ENCODE peak calls at places on chromosome 4, in eight cellular contexts. N is AG10803, A is H1, V is lung, W is fibroblast of lung, L is right atrium auricular region, Z is esophagus squamous epithelium, D is HepG2. E is an unnamed sample.

GRCh38 chr4:129929052-129929451 is 833.1 kb downstream of the C4orf33 start:
- DNase-seq in V (no peak), D (no peak), W (no peak), A (no peak), L (no peak), N (no peak), Z (no peak), E (peak)

GRCh38 chr4:8831221-8832129 is 40.2 kb downstream of the HMX1 start:
- DNase-seq in D (no peak), V (no peak), Z (no peak), A (no peak), N (no peak), W (no peak), L (peak), E (no peak)

GRCh38 chr4:6472008-6472386 is 417 bp downstream of the PPP2R2C start:
- DNase-seq in A (peak), W (no peak), N (no peak), L (peak), D (no peak), Z (no peak), V (no peak), E (peak)

GRCh38 chr4:126899382-126899801 is 733.4 kb upstream of the INTU start:
- DNase-seq in V (no peak), Z (no peak), N (peak), A (no peak), D (no peak), L (no peak), W (peak), E (peak)

GRCh38 chr4:161577604-161578301 is 586.0 kb downstream of the FSTL5 start:
- DNase-seq in D (no peak), W (peak), V (no peak), Z (no peak), A (no peak), N (peak), L (no peak), E (peak)

GRCh38 chr4:156413411-156413985 is 459.8 kb upstream of the CTSO start:
- DNase-seq in L (no peak), Z (no peak), A (no peak), N (no peak), W (peak), D (no peak), V (no peak), E (no peak)

GRCh38 chr4:8390604-8391003 is 49.9 kb downstream of the ACOX3 start:
- DNase-seq in L (no peak), N (no peak), A (no peak), D (no peak), Z (no peak), V (no peak), W (no peak), E (no peak)

GRCh38 chr4:11525085-11525484 is 96.4 kb upstream of the HS3ST1 start:
- DNase-seq in W (no peak), D (no peak), A (no peak), Z (no peak), V (no peak), L (no peak), N (no peak), E (no peak)

GRCh38 chr4:165299399-165300060 is 27.9 kb upstream of the MSMO1 start:
- DNase-seq in W (no peak), V (no peak), A (no peak), L (no peak), Z (no peak), N (no peak), D (no peak), E (no peak)

GRCh38 chr4:187908079-187908501 is 87.5 kb upstream of the ZFP42 start:
- DNase-seq in D (no peak), V (no peak), L (no peak), Z (no peak), W (peak), N (peak), A (no peak), E (peak)

GRCh38 chr4:47718691-47719090 is 119.2 kb downstream of the CORIN start:
- DNase-seq in V (no peak), W (no peak), N (no peak), L (no peak), A (no peak), Z (no peak), D (no peak), E (no peak)

GRCh38 chr4:65170768-65171514 is 499.3 kb downstream of the EPHA5 start:
- DNase-seq in N (no peak), A (no peak), Z (no peak), W (no peak), V (no peak), L (no peak), D (no peak), E (peak)

GRCh38 chr4:154004859-154005520 is 216.1 kb upstream of the SFRP2 start:
- DNase-seq in N (peak), L (no peak), W (peak), Z (no peak), D (no peak), A (no peak), V (no peak), E (peak)

GRCh38 chr4:159042097-159042605 is 60.7 kb upstream of the RAPGEF2 start:
- DNase-seq in L (no peak), A (no peak), W (no peak), N (no peak), Z (no peak), D (no peak), V (peak), E (no peak)

GRCh38 chr4:6957994-6958393 is 48.4 kb downstream of the TBC1D14 start:
- DNase-seq in L (no peak), N (no peak), V (no peak), Z (no peak), A (peak), W (no peak), D (no peak), E (no peak)

GRCh38 chr4:7938513-7939376 is 916 bp downstream of the AFAP1 start:
- DNase-seq in L (peak), D (no peak), V (no peak), N (peak), W (peak), A (no peak), Z (no peak), E (peak)

GRCh38 chr4:158993895-158994294 is 109.0 kb upstream of the RAPGEF2 start:
- DNase-seq in A (no peak), L (no peak), W (no peak), N (no peak), D (no peak), Z (no peak), V (no peak), E (no peak)

GRCh38 chr4:41796545-41797210 is 48.2 kb upstream of the PHOX2B start:
- DNase-seq in Z (no peak), L (no peak), N (no peak), V (no peak), D (no peak), A (peak), W (no peak), E (no peak)

GRCh38 chr4:25813705-25814104 is 49.1 kb downstream of the SEL1L3 start:
- DNase-seq in L (no peak), D (peak), W (peak), V (peak), A (no peak), Z (no peak), N (peak), E (peak)

GRCh38 chr4:173538148-173538902 is 8.3 kb upstream of the HAND2 start:
- DNase-seq in W (no peak), L (no peak), A (peak), D (no peak), Z (no peak), V (no peak), N (peak), E (peak)

DNA sequence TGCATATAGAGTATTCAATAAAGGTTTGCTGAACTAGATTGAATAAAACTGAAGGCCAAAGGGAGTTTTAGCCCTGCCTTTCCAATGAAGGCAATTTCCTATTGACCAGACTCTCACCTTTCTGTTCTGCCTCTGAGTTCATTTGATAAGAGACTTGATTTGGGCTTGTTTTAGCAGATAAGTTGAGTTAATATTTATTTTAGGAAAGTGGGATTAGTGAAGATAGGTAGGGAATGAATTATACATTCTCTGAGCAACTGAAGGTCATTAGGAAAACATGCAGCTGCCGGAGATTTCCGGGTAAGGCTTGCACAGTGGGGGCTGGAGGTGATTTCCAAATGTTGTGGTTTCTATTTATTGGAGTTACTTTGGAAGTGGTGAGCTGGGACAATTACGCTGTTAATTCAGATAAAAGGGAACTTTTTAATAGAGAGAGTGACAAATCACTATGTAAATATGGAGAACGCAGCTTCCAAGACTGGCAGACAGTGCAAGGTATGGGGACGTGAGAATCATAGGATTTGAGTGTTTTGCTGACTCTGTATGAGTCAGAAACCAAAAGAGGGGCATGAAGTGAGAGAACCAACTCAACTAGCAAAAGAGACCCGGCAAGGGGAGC is 553.6 kb upstream of the BOD1L1 start:
- DNase-seq in Z (no peak), V (no peak), L (no peak), D (no peak), N (no peak), A (no peak), W (no peak), E (no peak)
- H3K4me3 ChIP-seq in Z (no peak), V (no peak), L (no peak), D (no peak), N (no peak), A (no peak), W (no peak), E (no peak)

GRCh38 chr4:137375111-137375850 is 157.0 kb downstream of the PCDH18 start:
- DNase-seq in L (no peak), Z (no peak), D (no peak), W (no peak), A (no peak), V (no peak), N (peak), E (peak)
- H3K4me3 ChIP-seq in L (no peak), Z (no peak), D (no peak), W (no peak), A (no peak), V (no peak), N (no peak), E (peak)

GRCh38 chr4:36242629-36243354 is 1.5 kb downstream of the ARAP2 start:
- DNase-seq in A (no peak), D (no peak), W (peak), Z (no peak), N (no peak), V (no peak), L (no peak), E (no peak)

GRCh38 chr4:36243355-36244256 is 708 bp downstream of the ARAP2 start:
- DNase-seq in A (peak), L (peak), N (no peak), W (peak), V (peak), Z (peak), D (no peak), E (peak)

GRCh38 chr4:36237366-36238353 is 6.7 kb downstream of the ARAP2 start:
- DNase-seq in A (no peak), W (no peak), Z (no peak), V (no peak), L (no peak), N (no peak), D (no peak), E (no peak)

GRCh38 chr4:36244257-36245084 is at the start of gene ARAP2:
- DNase-seq in A (peak), N (no peak), L (peak), D (no peak), W (peak), V (peak), Z (peak), E (peak)

GRCh38 chr4:36241771-36242170 is 2.5 kb downstream of the ARAP2 start:
- DNase-seq in Z (no peak), W (peak), N (no peak), D (no peak), L (no peak), A (no peak), V (no peak), E (no peak)
- H3K4me3 ChIP-seq in Z (peak), W (no peak), N (no peak), D (no peak), L (no peak), A (no peak), V (no peak), E (no peak)

GRCh38 chr4:176123710-176124407 is 58.2 kb downstream of the WDR17 start:
- DNase-seq in N (peak), A (no peak), L (no peak), W (peak), D (peak), Z (no peak), V (no peak), E (peak)
- H3K4me3 ChIP-seq in N (no peak), A (no peak), L (no peak), W (no peak), D (no peak), Z (no peak), V (no peak), E (no peak)

DNA sequence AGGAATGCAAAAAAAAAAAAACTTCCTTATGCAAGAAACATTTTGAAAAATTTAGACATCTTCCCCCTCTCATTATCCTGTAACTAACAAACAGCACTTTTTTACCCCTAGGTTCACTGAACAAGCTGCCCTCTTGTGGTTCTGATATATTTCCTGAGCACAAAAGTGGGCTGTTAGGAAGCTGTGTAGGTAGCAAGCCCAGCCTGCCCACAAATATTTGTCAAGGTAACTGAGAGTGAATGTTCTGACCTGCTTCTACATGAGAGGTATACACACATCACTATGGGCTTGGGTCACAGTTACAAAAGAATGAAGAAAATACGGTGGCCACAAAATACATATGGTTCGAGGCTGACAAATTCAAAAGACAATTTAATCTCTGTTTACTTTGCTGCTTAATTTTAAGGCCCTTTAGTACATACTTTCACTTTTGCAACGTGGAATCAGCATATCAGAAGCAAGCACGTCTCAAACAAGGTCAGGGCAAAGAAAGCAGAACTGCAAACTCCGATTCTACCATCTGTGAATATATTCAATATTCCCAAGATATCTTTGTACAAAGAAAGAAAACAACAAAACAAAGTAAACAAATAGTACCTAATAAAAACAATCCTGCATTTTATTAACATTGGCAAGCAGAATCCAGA is 78.6 kb downstream of the RBM47 start:
- DNase-seq in N (peak), D (peak), Z (no peak), W (peak), A (no peak), V (peak), L (no peak), E (peak)
- H3K4me3 ChIP-seq in N (peak), D (peak), Z (peak), W (peak), A (no peak), V (no peak), L (no peak), E (peak)

DNA sequence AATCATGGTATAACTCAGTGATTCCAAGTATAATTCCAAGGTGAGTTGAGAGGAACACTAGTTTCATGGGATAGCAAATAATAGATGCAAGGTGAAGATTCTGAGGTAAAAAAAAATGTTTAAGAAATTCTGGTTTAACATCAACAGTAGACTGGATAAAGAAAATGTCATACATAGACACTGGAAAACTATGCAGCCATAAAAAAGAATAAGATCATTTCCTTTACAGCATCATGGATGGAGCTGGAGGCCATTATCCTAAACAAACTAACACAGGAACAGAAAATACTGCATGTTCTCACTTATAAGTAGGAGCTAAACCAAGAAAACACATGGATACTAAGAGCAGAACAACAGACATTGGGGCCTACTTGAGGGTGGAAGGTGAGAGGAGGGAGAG is 54.6 kb upstream of the LEF1 start:
- DNase-seq in Z (no peak), L (no peak), A (no peak), V (no peak), N (no peak), W (no peak), D (no peak), E (no peak)
- H3K4me3 ChIP-seq in Z (no peak), L (no peak), A (no peak), V (no peak), N (no peak), W (no peak), D (no peak), E (no peak)

DNA sequence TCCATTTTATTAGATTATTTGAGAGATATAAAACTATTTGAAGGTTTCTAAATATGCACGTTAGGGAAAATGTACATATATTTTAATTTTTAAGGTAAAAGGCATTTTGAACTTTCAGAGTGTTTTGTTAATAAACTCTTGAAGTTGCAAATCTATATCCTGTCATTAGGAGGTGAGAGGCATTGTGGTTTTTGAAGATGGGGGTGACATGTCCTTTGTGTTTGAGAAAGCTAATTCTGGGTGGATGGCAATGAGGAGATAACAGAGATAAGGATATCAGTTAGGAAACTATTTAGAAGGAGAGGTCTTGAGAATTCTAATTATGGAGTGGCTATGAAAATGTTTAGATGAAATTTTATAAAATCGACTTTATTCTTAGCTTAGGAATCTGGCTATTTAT is 6.1 kb downstream of the STIM2 start:
- DNase-seq in V (no peak), W (no peak), N (no peak), A (no peak), D (no peak), Z (no peak), L (no peak), E (no peak)
- H3K4me3 ChIP-seq in V (no peak), W (no peak), N (no peak), A (no peak), D (no peak), Z (no peak), L (no peak), E (no peak)

GRCh38 chr4:109801099-109801789 is 555 bp downstream of the CFI start:
- DNase-seq in V (no peak), A (no peak), N (no peak), W (no peak), Z (no peak), D (no peak), L (no peak), E (no peak)

GRCh38 chr4:109803924-109804571 is 2.2 kb upstream of the CFI start:
- DNase-seq in Z (no peak), A (no peak), V (no peak), D (peak), L (no peak), W (peak), N (peak), E (peak)

GRCh38 chr4:109798866-109799265 is 2.9 kb downstream of the CFI start:
- DNase-seq in N (no peak), A (no peak), V (no peak), D (no peak), Z (no peak), W (no peak), L (no peak), E (no peak)

DNA sequence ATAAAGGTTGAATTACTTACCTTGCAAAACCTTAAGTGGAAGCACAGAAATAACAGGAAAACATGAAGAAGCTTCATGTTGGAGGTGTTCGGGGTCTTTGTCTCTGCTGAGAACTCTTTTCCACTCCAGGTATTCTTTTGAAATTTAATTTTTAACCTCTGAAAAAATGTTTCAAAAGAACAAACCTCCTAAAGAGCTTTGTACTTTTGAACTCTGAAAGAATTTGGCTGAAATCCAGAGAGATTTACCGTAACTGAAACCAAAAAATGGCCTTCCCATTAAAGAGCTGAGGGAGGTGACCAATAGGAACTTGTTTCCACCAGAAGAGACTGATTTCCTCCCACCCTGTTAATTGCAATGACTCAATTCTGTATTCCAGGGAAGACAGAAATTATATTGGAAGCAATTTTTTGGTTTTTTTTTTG is at the start of gene CFI:
- DNase-seq in W (peak), N (peak), V (no peak), L (no peak), Z (no peak), A (no peak), D (peak), E (peak)
- H3K4me3 ChIP-seq in W (no peak), N (no peak), V (no peak), L (peak), Z (peak), A (no peak), D (peak), E (peak)